ENCODE peak calls at places on chromosomes 13 and 19, in four cellular contexts. C, P, S and D are unnamed samples.

GRCh38 chr13:101536079-101536478 is 83.6 kb downstream of the ITGBL1 start:
- DNase-seq in C (no peak), P (no peak), S (no peak), D (no peak)

GRCh38 chr13:107678075-107678689 is 537.2 kb downstream of the LIG4 start:
- DNase-seq in C (no peak), P (no peak), S (no peak), D (no peak)

GRCh38 chr19:10565028-10565566 is 713 bp downstream of the KRI1 start:
- DNase-seq in P (no peak), S (peak), C (peak), D (peak)

GRCh38 chr13:113040031-113040430 is 65.6 kb upstream of the F7 start:
- DNase-seq in P (no peak), S (no peak), C (no peak), D (no peak)

GRCh38 chr19:46089432-46089831 is 35.1 kb downstream of the IGFL3 start:
- DNase-seq in C (no peak), P (no peak), S (no peak), D (no peak)

GRCh38 chr13:102580552-102581169 is 16.1 kb upstream of the TPP2 start:
- DNase-seq in C (no peak), P (no peak), S (peak), D (no peak)

GRCh38 chr19:23917856-23918255 is 3.2 kb downstream of the ZNF726 start:
- DNase-seq in P (no peak), C (no peak), S (no peak), D (no peak)

GRCh38 chr13:27657724-27658123 is 36.0 kb downstream of the POLR1D start:
- DNase-seq in P (no peak), C (no peak), S (no peak), D (no peak)

GRCh38 chr19:8245869-8246835 is 37.0 kb downstream of the CERS4 start:
- DNase-seq in P (no peak), S (no peak), C (no peak), D (no peak)

GRCh38 chr19:8243146-8243545 is 34.0 kb downstream of the CERS4 start:
- DNase-seq in C (no peak), S (no peak), P (no peak), D (no peak)

GRCh38 chr19:8242212-8242821 is 33.1 kb downstream of the CERS4 start:
- DNase-seq in S (no peak), C (no peak), P (no peak), D (no peak)

GRCh38 chr19:8241646-8242045 is 32.5 kb downstream of the CERS4 start:
- DNase-seq in S (no peak), P (no peak), C (no peak), D (no peak)

GRCh38 chr19:8244442-8244841 is 35.3 kb downstream of the CERS4 start:
- DNase-seq in P (no peak), C (no peak), S (no peak), D (no peak)
- TF ChIP-seq CTCF in P (no peak), C (no peak), S (no peak), D (no peak)

DNA sequence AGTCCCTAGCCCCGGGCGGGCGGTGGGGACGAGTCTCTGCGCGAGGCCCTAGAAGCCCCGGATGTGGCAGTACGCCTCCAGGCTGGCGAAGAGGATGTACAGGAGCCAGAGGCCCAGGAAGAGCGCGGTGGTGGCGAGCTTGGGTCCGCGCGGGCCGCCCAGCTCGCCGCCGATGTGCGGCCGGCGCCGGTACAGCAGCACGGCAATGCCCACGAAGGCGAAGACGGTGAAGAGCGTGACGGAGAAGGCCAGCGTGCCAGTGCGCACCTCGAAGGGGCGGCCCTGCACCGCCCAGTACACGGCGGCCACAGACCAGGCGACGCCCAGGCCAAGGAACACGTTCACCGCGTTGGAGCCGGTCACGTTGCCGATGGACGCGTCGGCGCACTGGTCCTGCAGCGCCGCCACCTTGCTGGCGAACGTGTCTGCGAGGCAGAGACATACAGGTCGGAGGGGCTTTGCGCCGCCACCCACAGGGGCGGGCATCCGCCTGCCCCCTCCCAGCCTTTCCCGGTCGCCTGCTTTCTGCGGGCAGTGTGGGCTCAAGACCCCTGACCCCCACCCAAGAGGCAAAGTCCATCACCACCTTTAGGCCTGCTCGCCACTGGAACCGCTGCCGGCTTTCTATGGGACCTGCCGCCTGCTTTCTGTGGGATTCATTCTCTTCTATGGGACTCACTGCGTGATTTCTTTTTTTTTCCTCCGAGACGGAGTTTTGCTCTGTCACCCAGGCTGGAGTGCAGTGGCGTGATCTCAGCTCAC is 10.9 kb upstream of the MEIS3 start:
- DNase-seq in P (no peak), S (no peak), C (no peak), D (no peak)
- TF ChIP-seq CTCF in P (peak), S (peak), C (peak), D (peak)

DNA sequence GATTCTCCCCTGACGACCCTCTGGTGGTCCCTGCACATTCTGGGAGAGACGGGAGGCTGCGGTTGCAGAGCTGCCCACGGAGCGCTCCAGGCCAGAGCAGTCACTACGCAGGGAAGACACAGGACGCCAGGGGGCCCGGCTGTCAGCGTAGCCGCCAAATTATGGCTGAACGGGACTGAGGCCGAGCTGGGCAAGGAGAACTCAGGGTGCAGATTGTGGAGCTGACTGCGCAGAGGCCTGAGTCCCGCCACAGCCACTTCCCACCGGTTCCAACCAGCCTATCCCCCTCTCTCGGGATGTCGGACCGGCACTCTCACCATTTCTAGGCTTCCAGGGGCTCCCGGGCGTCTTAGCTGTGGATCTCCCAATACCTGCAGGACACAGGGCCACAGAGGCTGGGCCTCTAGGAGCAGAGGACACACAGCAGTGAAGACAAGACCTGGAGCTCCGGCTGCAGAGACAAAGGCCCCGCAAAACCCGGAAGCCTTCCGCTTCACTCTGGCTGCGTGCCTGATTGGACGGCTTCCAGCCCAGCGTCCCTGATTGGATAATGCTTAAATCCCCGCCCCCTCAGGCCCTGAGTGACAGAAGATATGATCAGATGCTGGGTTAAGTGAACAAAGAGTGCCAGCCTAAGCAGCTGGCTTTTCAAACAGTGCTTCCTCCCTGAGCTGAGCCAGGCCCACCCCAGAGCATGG is at the start of gene ZNF737:
- DNase-seq in P (peak), S (peak), C (peak), D (peak)
- TF ChIP-seq CTCF in P (peak), S (peak), C (peak), D (peak)

GRCh38 chr19:42178791-42179500 is 38.5 kb downstream of the DEDD2 start:
- DNase-seq in S (peak), P (no peak), C (no peak), D (no peak)
- TF ChIP-seq CTCF in S (peak), P (peak), C (no peak), D (peak)

DNA sequence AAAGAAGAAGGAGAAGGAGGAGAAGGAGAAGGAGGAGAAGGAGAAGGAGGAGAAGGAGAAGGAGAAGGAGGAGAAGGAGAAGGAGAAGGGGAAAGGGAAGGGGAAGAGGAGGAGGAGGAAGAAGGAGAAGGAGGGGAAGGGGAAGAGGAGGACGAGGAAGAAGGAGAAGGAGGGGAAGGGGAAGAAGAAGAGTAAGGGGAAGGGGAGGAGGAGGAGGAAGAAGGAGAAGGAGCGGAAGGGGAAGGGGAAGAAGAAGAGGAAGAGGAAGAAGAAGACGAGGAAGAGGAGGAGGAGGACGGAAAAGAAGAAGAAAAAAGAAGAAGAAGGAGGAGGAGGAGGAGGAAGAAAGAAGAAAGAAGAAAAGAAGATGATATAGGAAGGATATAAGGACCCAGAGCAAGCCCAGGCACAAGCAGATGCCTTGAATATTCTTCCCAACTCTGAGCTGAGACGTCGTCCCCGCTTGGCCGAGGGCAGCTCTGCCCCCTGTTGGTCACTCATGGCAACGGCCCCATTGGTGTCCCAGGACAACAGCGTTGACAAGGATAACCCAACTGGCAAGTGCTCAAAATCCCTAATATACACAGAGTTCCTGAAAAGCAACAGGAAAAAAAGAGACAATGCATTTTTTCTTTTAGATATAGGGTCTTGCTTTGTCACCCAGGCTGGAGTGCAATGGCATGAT is 30.6 kb upstream of the IGSF23 start:
- DNase-seq in C (no peak), P (no peak), S (peak), D (no peak)
- TF ChIP-seq CTCF in C (no peak), P (peak), S (peak), D (peak)

GRCh38 chr13:59488436-59488835 is 675.3 kb downstream of the DIAPH3 start:
- DNase-seq in C (no peak), P (no peak), S (no peak), D (no peak)

GRCh38 chr13:59490651-59491050 is 673.1 kb downstream of the DIAPH3 start:
- DNase-seq in S (no peak), C (no peak), P (no peak), D (no peak)

GRCh38 chr13:59492030-59492636 is 671.6 kb downstream of the DIAPH3 start:
- DNase-seq in P (no peak), C (no peak), S (no peak), D (no peak)

GRCh38 chr13:59483441-59484116 is 680.1 kb downstream of the DIAPH3 start:
- DNase-seq in P (no peak), S (no peak), C (no peak), D (no peak)

GRCh38 chr13:59487883-59488282 is 675.8 kb downstream of the DIAPH3 start:
- DNase-seq in P (no peak), S (no peak), C (no peak), D (no peak)
- TF ChIP-seq CTCF in P (peak), S (no peak), C (no peak), D (no peak)